ENCODE peak calls at places on chromosome 16, in five cellular contexts. T is breast epithelium, A is heart left ventricle, U is gastrocnemius medialis, L is suprapubic skin. Q is an unnamed sample.

GRCh38 chr16:89658221-89658879 is 714 bp downstream of the SPATA33 start:
- DNase-seq in T (no peak), A (no peak), U (no peak), L (peak; percentile 77), Q (no peak)

GRCh38 chr16:81940781-81941560 is 70.3 kb downstream of the SDR42E1 start:
- DNase-seq in T (no peak), A (no peak), U (no peak), L (no peak), Q (no peak)

GRCh38 chr16:27322858-27323780 is 9.3 kb downstream of the IL4R start:
- DNase-seq in T (peak; percentile 92), A (no peak), U (no peak), L (peak; percentile 57), Q (no peak)

GRCh38 chr16:74560912-74561311 is 46.0 kb downstream of the GLG1 start:
- DNase-seq in T (no peak), A (no peak), U (no peak), L (no peak), Q (no peak)

GRCh38 chr16:73034374-73034773 is 13.6 kb downstream of the ZFHX3 start:
- DNase-seq in T (no peak), A (no peak), U (no peak), L (no peak), Q (no peak)

GRCh38 chr16:50303041-50303604 is 36.8 kb downstream of the ADCY7 start:
- DNase-seq in T (no peak), A (peak; percentile 7), U (no peak), L (peak; percentile 65), Q (peak; percentile 34)

GRCh38 chr16:3099732-3100499 is 822 bp upstream of the ZSCAN10 start:
- DNase-seq in T (peak; percentile 89), A (peak; percentile 94), U (peak; percentile 86), L (peak; percentile 96), Q (peak; percentile 98)

GRCh38 chr16:85366031-85366763 is 246.9 kb upstream of the GSE1 start:
- DNase-seq in T (no peak), A (no peak), U (no peak), L (no peak), Q (no peak)

GRCh38 chr16:29857133-29857760 is 5.8 kb downstream of the CDIPT start:
- DNase-seq in T (no peak), A (no peak), U (no peak), L (no peak), Q (no peak)

GRCh38 chr16:82651921-82652601 is 25.3 kb downstream of the CDH13 start:
- DNase-seq in T (no peak), A (no peak), U (no peak), L (no peak), Q (no peak)

GRCh38 chr16:27721548-27722265 is 171.8 kb downstream of the KATNIP start:
- DNase-seq in T (peak; percentile 42), A (peak; percentile 69), U (peak; percentile 76), L (peak; percentile 91), Q (peak; percentile 93)

GRCh38 chr16:12387311-12387710 is 410.8 kb downstream of the SNX29 start:
- DNase-seq in T (no peak), A (no peak), U (no peak), L (no peak), Q (no peak)

GRCh38 chr16:85557976-85558589 is 55.0 kb upstream of the GSE1 start:
- DNase-seq in T (peak; percentile 56), A (no peak), U (peak; percentile 78), L (no peak), Q (no peak)

GRCh38 chr16:57029161-57030160 is 40.1 kb downstream of the NLRC5 start:
- DNase-seq in T (no peak), A (no peak), U (no peak), L (no peak), Q (no peak)

GRCh38 chr16:29769507-29769906 is 8.5 kb upstream of the ZG16 start:
- DNase-seq in T (no peak), A (no peak), U (no peak), L (no peak), Q (no peak)

GRCh38 chr16:71473891-71474290 is 11.8 kb upstream of the ZNF23 start:
- DNase-seq in T (no peak), A (no peak), U (no peak), L (no peak), Q (no peak)

GRCh38 chr16:61726125-61726524 is 310.1 kb downstream of the CDH8 start:
- DNase-seq in T (no peak), A (no peak), U (no peak), L (no peak), Q (no peak)

GRCh38 chr16:61730997-61731396 is 305.2 kb downstream of the CDH8 start:
- DNase-seq in T (no peak), A (no peak), U (no peak), L (no peak), Q (no peak)
- TF ChIP-seq POLR2A in T (no peak), A (no peak), U (no peak), L (no peak), Q (no peak)

DNA sequence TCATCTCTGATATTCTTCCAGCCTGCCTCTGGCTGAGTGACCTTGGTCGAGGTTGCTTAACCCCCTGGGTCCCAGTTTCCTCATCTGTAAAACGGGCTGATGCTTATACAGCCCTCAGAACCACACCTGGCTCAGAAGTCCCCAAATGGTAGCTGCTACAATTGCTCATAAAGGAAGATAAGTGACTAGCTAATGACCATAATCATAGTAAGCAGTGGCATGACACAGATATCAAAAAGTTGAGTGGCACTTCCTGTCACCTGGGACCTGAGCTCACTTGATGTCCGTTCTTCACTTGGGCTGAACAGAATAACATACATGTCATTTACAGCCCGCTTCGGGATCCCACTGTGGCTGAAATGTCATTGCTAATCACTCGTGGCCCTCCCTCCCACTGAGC is 1.8 kb downstream of the MGRN1 start:
- DNase-seq in T (no peak), A (no peak), U (no peak), L (no peak), Q (no peak)
- TF ChIP-seq CTCF in T (no peak), A (no peak), U (no peak), L (no peak), Q (no peak)

GRCh38 chr16:77843412-77843811 is 55.0 kb downstream of the VAT1L start:
- DNase-seq in T (no peak), A (no peak), U (no peak), L (peak; percentile 31), Q (no peak)
- TF ChIP-seq POLR2A in T (no peak), A (no peak), U (no peak), L (no peak), Q (no peak)

GRCh38 chr16:6331770-6332169 is 1000.9 kb upstream of the RBFOX1 start:
- DNase-seq in T (no peak), A (no peak), U (no peak), L (no peak), Q (no peak)

DNA sequence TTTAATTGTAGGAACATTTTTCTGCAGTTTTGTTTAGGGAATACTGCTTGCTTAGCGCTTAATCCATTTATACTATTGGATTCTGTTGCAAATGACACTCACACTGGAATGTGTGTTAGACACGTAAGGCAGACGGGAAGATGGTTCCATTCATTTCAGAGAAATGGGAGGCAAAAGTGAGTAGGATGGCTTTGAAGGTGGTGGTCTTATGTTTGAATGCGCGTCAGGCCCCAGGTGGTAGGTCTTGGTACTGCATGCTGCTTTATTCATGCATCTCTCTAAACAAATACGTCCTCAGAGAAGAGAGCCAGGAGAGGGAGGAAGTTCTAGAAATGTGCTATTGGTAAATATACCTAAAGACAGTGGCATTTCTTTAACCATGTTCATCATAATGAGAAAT is 997.6 kb upstream of the RBFOX1 start:
- DNase-seq in T (no peak), A (no peak), U (no peak), L (no peak), Q (no peak)
- TF ChIP-seq CTCF in T (no peak), A (peak; percentile 18), U (no peak), L (peak; percentile 18), Q (no peak)

GRCh38 chr16:84074721-84075120 is 32.1 kb upstream of the SLC38A8 start:
- DNase-seq in T (no peak), A (peak; percentile 50), U (no peak), L (no peak), Q (no peak)
- TF ChIP-seq POLR2A in T (no peak), A (no peak), U (no peak), L (no peak), Q (no peak)

GRCh38 chr16:68695575-68695974 is 41.5 kb upstream of the CDH1 start:
- DNase-seq in T (no peak), A (no peak), U (no peak), L (no peak), Q (no peak)

GRCh38 chr16:68698091-68698490 is 39.0 kb upstream of the CDH1 start:
- DNase-seq in T (no peak), A (no peak), U (no peak), L (no peak), Q (no peak)

GRCh38 chr16:68700120-68700519 is 37.0 kb upstream of the CDH1 start:
- DNase-seq in T (no peak), A (no peak), U (no peak), L (no peak), Q (no peak)

DNA sequence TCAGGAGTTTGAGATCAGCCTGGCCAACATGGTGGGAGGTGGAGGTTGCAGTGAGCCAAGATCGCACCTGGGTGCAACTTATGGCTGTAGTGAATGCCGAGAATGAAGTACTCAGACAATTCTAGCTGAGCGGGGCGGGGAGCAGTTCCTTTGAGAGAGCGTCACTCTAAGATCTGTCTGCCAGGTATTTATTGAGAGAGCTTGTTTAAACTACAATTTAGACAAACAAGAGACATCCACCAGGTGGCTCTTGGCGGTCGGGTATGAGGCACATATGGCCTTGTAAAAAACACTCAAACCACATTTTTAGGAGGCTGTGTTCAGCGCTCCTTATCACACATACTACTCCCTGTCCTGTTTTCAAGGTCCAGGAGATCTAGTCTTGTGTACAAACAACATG is 40.6 kb upstream of the CDH1 start:
- DNase-seq in T (no peak), A (no peak), U (no peak), L (no peak), Q (no peak)
- TF ChIP-seq CTCF in T (peak; percentile 6), A (no peak), U (no peak), L (no peak), Q (no peak)

DNA sequence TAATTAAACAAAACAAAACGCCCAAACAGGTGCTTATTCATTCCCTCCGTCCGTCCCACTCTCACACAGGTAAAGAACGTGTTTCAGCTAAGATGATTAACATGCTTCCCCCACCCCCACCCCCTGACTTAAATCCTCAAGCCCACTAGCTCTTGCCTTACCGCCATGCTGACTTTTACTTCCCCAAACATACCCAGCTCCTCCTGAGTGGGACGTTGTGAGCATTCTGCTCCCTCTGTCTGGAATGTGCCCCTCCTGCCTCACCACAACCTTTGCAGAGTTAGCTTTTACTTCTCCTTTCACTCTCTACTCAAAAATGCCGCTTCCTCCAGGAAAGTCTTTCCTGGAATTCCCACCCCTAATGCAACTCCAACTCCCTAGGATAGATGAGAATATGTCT is 774.0 kb upstream of the RBFOX1 start:
- DNase-seq in T (no peak), A (no peak), U (no peak), L (no peak), Q (no peak)
- TF ChIP-seq POLR2A in T (no peak), A (no peak), U (no peak), L (no peak), Q (no peak)

Q was measured in lower leg skin.